ENCODE peak calls at places on chromosomes 13 and 19, in six cellular contexts. S, M, H, J, C and X are unnamed samples.

GRCh38 chr19:13864223-13864512 is 12.8 kb upstream of the NANOS3 start:
- DNase-seq in H (no peak), C (no peak), J (no peak), M (no peak), S (no peak), X (no peak)

GRCh38 chr13:20993661-20994440 is 67.5 kb downstream of the LATS2 start:
- DNase-seq in C (no peak), J (no peak), S (peak), H (peak), M (no peak), X (no peak)

GRCh38 chr13:42348576-42348975 is 76.6 kb downstream of the AKAP11 start:
- DNase-seq in M (no peak), H (no peak), S (no peak), C (no peak), J (no peak), X (no peak)

GRCh38 chr13:38166121-38166520 is 183.5 kb upstream of the UFM1 start:
- DNase-seq in H (no peak), C (no peak), S (no peak), M (no peak), J (no peak), X (no peak)

GRCh38 chr19:19366691-19367396 is 38.6 kb upstream of the GATAD2A start:
- DNase-seq in J (peak), H (no peak), M (peak), S (peak), C (peak), X (no peak)

GRCh38 chr13:91450913-91451312 is 52.5 kb downstream of the GPC5 start:
- DNase-seq in S (no peak), J (no peak), H (no peak), C (no peak), M (no peak), X (no peak)

GRCh38 chr19:10855879-10856522 is 7.8 kb downstream of the C19orf38 start:
- DNase-seq in J (no peak), H (no peak), S (peak), M (no peak), C (no peak), X (no peak)

GRCh38 chr13:110713642-110713952 is at the start of gene ING1:
- DNase-seq in C (no peak), S (no peak), J (no peak), M (no peak), H (no peak), X (no peak)

GRCh38 chr19:42613666-42614065 is 18.9 kb upstream of the CEACAM8 start:
- DNase-seq in M (no peak), S (no peak), H (no peak), C (no peak), J (no peak), X (no peak)

GRCh38 chr13:108328848-108329247 is 59.3 kb downstream of the TNFSF13B start:
- DNase-seq in H (no peak), M (no peak), C (no peak), S (no peak), J (no peak), X (no peak)

GRCh38 chr19:35716735-35716984 is 1.1 kb upstream of the KMT2B start:
- DNase-seq in M (no peak), H (no peak), S (peak), J (no peak), C (peak), X (no peak)

GRCh38 chr13:110689041-110689440 is 16.9 kb downstream of the CARS2 start:
- DNase-seq in M (no peak), H (no peak), S (no peak), C (no peak), J (no peak), X (no peak)

GRCh38 chr19:6718741-6719539 is 1.5 kb downstream of the C3 start:
- DNase-seq in J (peak), C (no peak), M (no peak), S (no peak), H (no peak), X (no peak)

GRCh38 chr13:108700421-108701170 is 71.2 kb downstream of the MYO16 start:
- DNase-seq in C (no peak), H (peak), S (peak), M (no peak), J (no peak), X (peak)

GRCh38 chr13:20344836-20345490 is 112.8 kb upstream of the GJB6 start:
- DNase-seq in J (no peak), H (no peak), C (no peak), M (no peak), S (no peak), X (no peak)

GRCh38 chr13:106117035-106117434 is 418.4 kb downstream of the EFNB2 start:
- DNase-seq in S (no peak), C (no peak), J (no peak), M (no peak), H (peak), X (no peak)

GRCh38 chr19:40542197-40542859 is 34.3 kb upstream of the SHKBP1 start:
- DNase-seq in C (no peak), H (no peak), J (peak), M (peak), S (no peak), X (no peak)

GRCh38 chr19:12783226-12783848 is 7.9 kb upstream of the JUNB start:
- DNase-seq in S (no peak), H (no peak), C (no peak), J (no peak), M (no peak), X (no peak)

GRCh38 chr19:58417071-58417470 is 8.6 kb downstream of the ZNF584 start:
- DNase-seq in J (no peak), M (no peak), S (no peak), H (no peak), C (no peak), X (no peak)

GRCh38 chr13:31168166-31168565 is 6.5 kb upstream of the HSPH1 start:
- DNase-seq in M (no peak), H (no peak), J (no peak), C (no peak), S (no peak), X (no peak)

GRCh38 chr19:33150852-33151518 is 19.1 kb downstream of the WDR88 start:
- DNase-seq in M (no peak), J (no peak), S (no peak), C (no peak), H (no peak), X (no peak)

GRCh38 chr19:29767039-29767735 is 44.6 kb upstream of the CCNE1 start:
- DNase-seq in M (no peak), H (no peak), J (no peak), S (no peak), C (no peak), X (no peak)

GRCh38 chr13:49533586-49534269 is 38.0 kb downstream of the PHF11 start:
- DNase-seq in S (peak), J (no peak), C (no peak), M (no peak), H (no peak), X (no peak)

GRCh38 chr13:102136735-102137296 is 265.0 kb downstream of the FGF14 start:
- DNase-seq in J (no peak), H (no peak), M (no peak), S (no peak), C (no peak), X (no peak)

GRCh38 chr13:46721054-46721453 is 75.9 kb downstream of the ESD start:
- DNase-seq in S (peak), H (no peak), C (no peak), M (peak), J (peak), X (no peak)

GRCh38 chr13:42561752-42562467 is 12.0 kb upstream of the TNFSF11 start:
- DNase-seq in M (no peak), H (no peak), C (no peak), S (no peak), J (no peak), X (peak)

GRCh38 chr13:47908200-47908902 is 92.7 kb downstream of the SUCLA2 start:
- DNase-seq in H (no peak), S (no peak), J (no peak), M (no peak), C (no peak), X (peak)

GRCh38 chr13:80168089-80168850 is 172.7 kb downstream of the SPRY2 start:
- DNase-seq in C (no peak), S (peak), J (no peak), H (peak), M (no peak), X (no peak)

GRCh38 chr13:112657850-112658445 is 31.9 kb upstream of the ATP11A start:
- DNase-seq in M (no peak), J (no peak), C (no peak), S (no peak), H (no peak), X (peak)

GRCh38 chr13:49759503-49759902 is 33.0 kb downstream of the KPNA3 start:
- DNase-seq in M (no peak), C (no peak), H (no peak), S (peak), J (no peak), X (no peak)

GRCh38 chr13:20359335-20359734 is 127.2 kb upstream of the GJB6 start:
- DNase-seq in C (no peak), M (no peak), J (no peak), H (peak), S (no peak), X (peak)

GRCh38 chr13:98853791-98854191 is 101.3 kb upstream of the SLC15A1 start:
- DNase-seq in C (no peak), J (no peak), H (peak), S (no peak), M (peak), X (no peak)

GRCh38 chr13:81540777-81541176 is 1199.9 kb upstream of the SPRY2 start:
- DNase-seq in J (no peak), C (no peak), S (no peak), M (no peak), H (no peak), X (no peak)

GRCh38 chr19:11479470-11480080 is 1.3 kb downstream of the ELAVL3 start:
- DNase-seq in H (no peak), J (peak), C (peak), S (no peak), M (peak), X (no peak)

GRCh38 chr19:46739290-46739771 is 6.5 kb upstream of the FKRP start:
- DNase-seq in H (no peak), S (no peak), C (no peak), M (no peak), J (peak), X (no peak)

GRCh38 chr13:48125794-48126228 is 30.9 kb upstream of the MED4 start:
- DNase-seq in H (no peak), S (no peak), J (no peak), C (no peak), M (no peak), X (no peak)

GRCh38 chr19:35513975-35514809 is 743 bp upstream of the DMKN start:
- DNase-seq in J (no peak), C (no peak), H (no peak), M (no peak), S (no peak), X (no peak)

GRCh38 chr19:46357846-46358583 is 11.1 kb downstream of the PPP5C start:
- DNase-seq in M (no peak), C (no peak), S (no peak), H (no peak), J (no peak), X (no peak)

GRCh38 chr13:45402641-45403040 is 15.5 kb downstream of the SLC25A30 start:
- DNase-seq in C (no peak), J (no peak), M (no peak), S (no peak), H (no peak), X (no peak)

GRCh38 chr13:112741835-112742570 is 52.2 kb downstream of the ATP11A start:
- DNase-seq in J (no peak), M (no peak), H (no peak), S (no peak), C (no peak), X (no peak)